ENCODE peak calls at places on chromosomes 1 and 21, in six cellular contexts. Y, K, D, Z, X and G are unnamed samples.

GRCh38 chr1:43381609-43382008 is 8.0 kb downstream of the MED8 start:
- DNase-seq in X (no peak), D (no peak), K (no peak), Z (no peak), Y (no peak), G (no peak)

GRCh38 chr1:63835075-63835633 is 61.3 kb downstream of the ROR1 start:
- DNase-seq in Y (no peak), Z (no peak), X (no peak), D (no peak), K (peak), G (no peak)

GRCh38 chr1:86833461-86834215 is 80.3 kb downstream of the SELENOF start:
- DNase-seq in X (peak), Z (peak), D (peak), K (peak), Y (peak), G (peak)

GRCh38 chr1:186775881-186776560 is 52.7 kb upstream of the PLA2G4A start:
- DNase-seq in Y (no peak), K (no peak), Z (no peak), X (no peak), D (no peak), G (no peak)

GRCh38 chr21:14826630-14827029 is 238.2 kb downstream of the NRIP1 start:
- DNase-seq in Y (no peak), Z (no peak), D (no peak), X (no peak), K (no peak), G (no peak)

GRCh38 chr1:229756666-229757065 is 130.6 kb downstream of the URB2 start:
- DNase-seq in K (peak), X (no peak), Z (no peak), D (no peak), Y (no peak), G (no peak)

GRCh38 chr1:234721476-234722266 is 111.7 kb upstream of the IRF2BP2 start:
- DNase-seq in X (peak), Y (peak), K (peak), D (no peak), Z (peak), G (peak)

GRCh38 chr1:151944110-151944858 is 35.0 kb upstream of the THEM4 start:
- DNase-seq in K (no peak), Y (no peak), X (no peak), D (no peak), Z (peak), G (no peak)

GRCh38 chr1:225642177-225642576 is 10.7 kb downstream of the ENAH start:
- DNase-seq in D (no peak), Z (no peak), X (no peak), Y (no peak), K (peak), G (no peak)

GRCh38 chr1:86708923-86709322 is 4.5 kb downstream of the SH3GLB1 start:
- DNase-seq in Y (no peak), X (no peak), K (peak), Z (no peak), D (no peak), G (no peak)

GRCh38 chr1:59016390-59016789 is 232.5 kb upstream of the JUN start:
- DNase-seq in K (no peak), Y (no peak), Z (no peak), D (no peak), X (no peak), G (no peak)

GRCh38 chr1:17222557-17222956 is 17.6 kb downstream of the PADI1 start:
- DNase-seq in K (no peak), X (no peak), Y (no peak), Z (no peak), D (no peak), G (no peak)

GRCh38 chr21:15671188-15671587 is 58.6 kb upstream of the USP25 start:
- DNase-seq in X (no peak), K (no peak), D (no peak), Z (no peak), Y (no peak), G (no peak)

GRCh38 chr1:98981917-98982513 is 22.6 kb downstream of the PLPPR5 start:
- DNase-seq in K (peak), X (no peak), Y (no peak), Z (no peak), D (no peak), G (no peak)

GRCh38 chr1:204171751-204172178 is 5.6 kb upstream of the REN start:
- DNase-seq in Z (no peak), D (no peak), Y (no peak), X (no peak), K (peak), G (no peak)

GRCh38 chr1:212515329-212515760 is 82.6 kb downstream of the NENF start:
- DNase-seq in Z (no peak), K (no peak), Y (no peak), D (no peak), X (no peak), G (no peak)

GRCh38 chr1:218692808-218693207 is 347.7 kb downstream of the TGFB2 start:
- DNase-seq in Z (no peak), X (no peak), D (no peak), Y (no peak), K (no peak), G (no peak)

GRCh38 chr1:38135621-38136414 is 89.2 kb upstream of the POU3F1 start:
- DNase-seq in D (no peak), X (no peak), K (no peak), Z (no peak), Y (no peak), G (no peak)

DNA sequence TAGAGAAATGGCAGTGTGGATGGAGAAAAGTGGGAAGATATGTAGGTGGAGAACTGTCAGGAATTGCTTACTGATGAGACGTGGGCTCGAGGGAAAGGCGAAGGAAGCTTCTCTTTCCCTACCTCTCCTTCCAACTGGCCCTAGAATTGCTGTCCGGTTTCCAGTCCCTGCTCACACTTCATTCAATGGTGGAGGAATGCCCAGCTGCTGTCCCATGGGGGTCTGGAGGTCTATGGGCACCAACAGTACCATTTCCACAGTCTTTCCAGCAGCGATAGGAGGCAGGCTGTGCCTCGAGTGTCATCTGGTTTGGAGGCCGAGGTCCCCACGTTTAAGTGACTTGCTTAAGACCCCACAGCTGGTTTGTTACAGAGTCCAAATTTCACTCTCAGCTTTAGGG is 31.5 kb upstream of the CD1D start:
- DNase-seq in D (no peak), Z (no peak), K (no peak), Y (peak), X (no peak), G (no peak)
- H3K4me3 ChIP-seq in D (peak), Z (peak), K (peak), Y (peak), X (peak), G (peak)

DNA sequence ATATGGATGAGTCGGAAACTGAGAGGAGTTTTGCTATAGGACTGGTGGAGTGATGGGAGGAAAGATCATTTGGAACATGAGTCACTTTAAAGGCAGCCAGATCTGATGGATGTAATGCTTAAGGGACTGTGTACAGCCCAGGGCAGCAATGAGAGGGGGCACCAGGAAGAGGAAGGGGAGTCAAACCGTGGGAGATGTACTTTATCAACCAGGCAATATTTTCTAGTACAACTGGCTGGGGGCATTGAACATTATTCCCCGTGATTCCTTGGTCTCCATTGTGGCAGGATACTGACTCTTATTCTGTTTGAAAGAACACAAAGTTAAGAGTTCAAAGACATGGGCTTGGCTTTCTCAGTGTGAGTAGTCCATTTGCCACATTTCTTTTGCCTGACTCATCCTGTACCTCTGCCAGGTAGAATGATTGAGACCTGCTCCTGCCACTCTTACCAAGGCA is 268.2 kb upstream of the NR5A2 start:
- DNase-seq in Z (no peak), X (no peak), K (peak), D (no peak), Y (no peak), G (no peak)
- H3K4me3 ChIP-seq in Z (no peak), X (no peak), K (no peak), D (no peak), Y (no peak), G (no peak)

GRCh38 chr1:245546875-245547274 is 392.1 kb downstream of the KIF26B start:
- DNase-seq in Y (no peak), X (no peak), Z (no peak), K (no peak), D (no peak), G (no peak)

GRCh38 chr1:245551536-245551935 is 396.8 kb downstream of the KIF26B start:
- DNase-seq in K (no peak), X (no peak), D (no peak), Y (no peak), Z (no peak), G (no peak)

GRCh38 chr1:245550702-245551008 is 395.9 kb downstream of the KIF26B start:
- DNase-seq in X (no peak), Z (no peak), K (no peak), Y (no peak), D (no peak), G (no peak)

GRCh38 chr1:245552331-245552730 is 397.5 kb downstream of the KIF26B start:
- DNase-seq in K (no peak), X (no peak), Z (no peak), D (no peak), Y (no peak), G (no peak)

GRCh38 chr1:245549981-245550701 is 395.4 kb downstream of the KIF26B start:
- DNase-seq in K (no peak), Z (no peak), D (no peak), X (no peak), Y (no peak), G (no peak)
- H3K4me3 ChIP-seq in K (no peak), Z (no peak), D (no peak), X (no peak), Y (no peak), G (no peak)

GRCh38 chr1:27934818-27935549 is at the start of gene SMPDL3B:
- DNase-seq in Y (no peak), X (no peak), K (no peak), Z (no peak), D (no peak), G (no peak)
- H3K4me3 ChIP-seq in Y (no peak), X (no peak), K (peak), Z (peak), D (no peak), G (no peak)

DNA sequence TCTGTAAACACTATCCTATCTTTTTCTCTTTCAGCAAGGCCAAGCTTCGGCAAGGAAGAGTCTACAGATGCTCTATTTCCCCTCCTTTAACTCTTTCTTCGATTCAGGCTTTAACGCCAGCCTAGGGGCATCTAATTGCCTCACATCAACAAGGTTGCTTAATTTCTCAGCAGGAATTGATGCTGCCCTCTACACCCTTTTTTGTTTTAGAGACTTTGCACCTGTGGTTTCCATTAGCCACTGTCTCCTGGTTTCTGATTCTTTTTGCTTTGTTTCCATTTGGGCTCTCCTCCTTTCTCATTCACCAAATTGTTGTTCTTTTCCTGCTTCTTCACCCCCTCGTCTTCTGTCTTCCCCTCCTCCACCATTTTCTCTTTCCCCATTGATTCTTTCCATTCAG is 202.4 kb upstream of the HMCN1 start:
- DNase-seq in Y (no peak), K (no peak), D (no peak), X (no peak), Z (no peak), G (no peak)
- H3K4me3 ChIP-seq in Y (no peak), K (no peak), D (no peak), X (no peak), Z (no peak), G (no peak)

DNA sequence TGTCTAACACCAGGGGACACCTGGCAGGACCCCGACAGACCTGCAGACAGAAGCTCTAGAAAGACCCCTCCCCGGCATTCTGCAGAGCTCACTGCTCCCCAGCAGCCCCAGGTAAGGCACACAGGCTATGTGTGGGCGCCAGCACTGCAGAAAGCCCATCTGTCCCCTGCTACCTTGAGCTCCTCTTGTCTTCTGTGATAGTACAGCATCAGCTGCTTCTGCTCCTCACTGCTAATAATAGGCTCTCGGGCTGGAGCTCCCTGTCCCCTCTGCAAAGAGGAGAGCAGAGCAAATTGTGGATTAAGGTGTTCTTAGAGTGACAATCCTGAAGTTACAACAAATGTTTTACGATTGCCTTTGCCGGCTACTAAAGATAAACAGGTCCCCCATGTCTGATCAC is 10.1 kb downstream of the CFAP298 start:
- DNase-seq in D (no peak), K (no peak), Z (no peak), X (no peak), Y (no peak), G (no peak)
- H3K4me3 ChIP-seq in D (no peak), K (no peak), Z (no peak), X (no peak), Y (no peak), G (no peak)

DNA sequence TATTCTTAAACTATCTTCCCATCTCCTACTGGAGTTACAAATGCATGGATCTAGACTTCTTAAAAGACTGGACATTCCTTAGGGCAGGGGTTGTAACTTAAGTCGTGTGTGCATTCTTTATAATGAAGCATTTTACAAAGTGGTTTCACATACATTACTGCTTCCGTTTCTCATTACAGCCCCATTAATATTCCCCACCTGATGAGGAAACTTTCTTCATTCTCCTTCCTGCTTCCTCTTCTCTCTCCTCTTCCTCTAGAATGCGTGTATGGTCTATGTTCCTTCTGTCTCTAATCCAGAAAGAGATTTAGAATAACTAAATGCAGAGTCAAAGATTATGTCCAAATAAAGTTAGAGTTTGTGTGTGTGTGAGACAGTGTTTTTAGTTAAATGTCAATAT is 1.8 kb upstream of the CAP1 start:
- DNase-seq in Y (no peak), X (no peak), Z (no peak), K (no peak), D (no peak), G (no peak)
- H3K4me3 ChIP-seq in Y (peak), X (no peak), Z (no peak), K (no peak), D (no peak), G (no peak)

GRCh38 chr1:1629430-1630190 is 2.4 kb upstream of the MMP23B start:
- DNase-seq in D (peak), Y (no peak), Z (peak), X (peak), K (no peak), G (no peak)
- H3K4me3 ChIP-seq in D (peak), Y (no peak), Z (peak), X (no peak), K (no peak), G (no peak)

GRCh38 chr1:23444596-23445390 is 20.2 kb upstream of the TCEA3 start:
- DNase-seq in D (no peak), Y (no peak), K (no peak), Z (no peak), X (no peak), G (no peak)
- H3K4me3 ChIP-seq in D (no peak), Y (peak), K (no peak), Z (no peak), X (no peak), G (peak)

DNA sequence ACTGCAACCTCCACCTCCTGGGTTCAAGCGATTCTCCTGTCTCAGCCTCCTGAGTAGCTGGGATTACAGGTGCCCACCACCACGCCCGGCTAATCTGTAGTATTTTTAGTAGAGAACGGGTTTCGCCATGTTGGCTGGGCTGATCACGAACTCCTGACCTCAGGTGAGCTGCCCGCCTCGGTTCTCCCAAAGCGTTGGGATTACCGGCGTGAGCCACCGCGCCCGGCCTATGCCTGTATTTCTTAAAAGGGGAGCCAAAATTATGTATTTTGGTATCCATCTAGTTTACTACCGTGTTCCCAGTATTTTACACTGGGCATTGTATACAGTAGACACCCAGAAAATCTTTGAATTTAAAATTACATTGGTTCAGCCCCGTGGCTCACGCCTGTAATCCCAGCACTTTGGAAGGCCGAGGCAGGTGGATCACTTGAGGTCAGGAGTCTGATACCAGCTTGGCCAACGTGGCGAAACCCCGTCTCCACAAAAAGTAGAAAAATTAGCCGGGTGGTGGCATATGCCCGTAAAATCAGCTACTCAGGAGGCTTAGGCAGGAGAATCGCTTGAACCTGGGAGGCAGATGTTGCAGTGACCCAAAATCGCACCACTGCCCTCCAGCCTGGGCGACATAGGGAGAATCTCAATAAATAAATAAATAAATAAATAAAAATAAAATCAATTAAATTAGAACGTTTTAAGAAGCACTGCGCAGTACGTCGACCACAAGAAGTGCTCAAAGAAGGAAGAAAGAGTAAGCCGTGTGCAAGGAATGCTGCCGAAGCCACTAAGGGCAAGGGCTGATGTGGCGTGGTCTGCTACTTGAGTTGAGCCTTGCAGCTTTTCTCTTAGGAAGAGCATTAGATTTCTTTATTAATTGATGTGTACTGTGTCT is 1.5 kb upstream of the THRAP3 start:
- DNase-seq in Z (no peak), K (peak), X (peak), D (no peak), Y (no peak), G (no peak)
- H3K4me3 ChIP-seq in Z (peak), K (peak), X (peak), D (peak), Y (peak), G (peak)